ENCODE peak calls at places on chromosomes 16 and 17, in five cellular contexts. O is CD8-positive, alpha-beta T cell; F is adrenal gland; P is foreskin fibroblast; L is choroid plexus epithelial cell. S is an unnamed sample.

GRCh38 chr16:2501938-2502900 is 11.5 kb upstream of the ATP6V0C start:
- DNase-seq in P (no peak), O (no peak), L (no peak), F (no peak), S (no peak)

GRCh38 chr16:66266436-66267286 is 99.8 kb upstream of the CDH5 start:
- DNase-seq in L (peak; percentile 87), F (no peak), P (peak; percentile 98), O (no peak), S (peak; percentile 91)

GRCh38 chr17:4625181-4625601 is 16.3 kb downstream of the ALOX15 start:
- DNase-seq in O (no peak), F (no peak), L (peak; percentile 64), P (no peak), S (peak; percentile 18)

GRCh38 chr16:1781758-1782407 is 488 bp downstream of the SPSB3 start:
- DNase-seq in O (no peak), L (peak; percentile 46), P (peak; percentile 60), F (peak; percentile 46), S (peak; percentile 13)

GRCh38 chr16:57606847-57607501 is 21.5 kb upstream of the ADGRG1 start:
- DNase-seq in L (no peak), F (no peak), O (no peak), P (no peak), S (no peak)

GRCh38 chr16:56824335-56824734 is 40.7 kb upstream of the SLC12A3 start:
- DNase-seq in O (no peak), L (peak; percentile 39), P (peak; percentile 38), F (peak; percentile 53), S (no peak)

GRCh38 chr17:7782237-7782636 is 51.8 kb upstream of the KDM6B start:
- DNase-seq in F (no peak), P (peak; percentile 65), O (no peak), L (peak; percentile 83), S (peak; percentile 77)

GRCh38 chr16:59612094-59612493 is 878.0 kb upstream of the GOT2 start:
- DNase-seq in P (no peak), O (no peak), L (no peak), F (no peak), S (no peak)

GRCh38 chr16:24670623-24671454 is 58.6 kb upstream of the TNRC6A start:
- DNase-seq in L (peak; percentile 89), P (peak; percentile 92), O (no peak), F (peak; percentile 92), S (peak; percentile 80)

GRCh38 chr17:20262116-20262977 is 205.0 kb downstream of the LGALS9B start:
- DNase-seq in F (no peak), P (no peak), O (no peak), L (no peak), S (no peak)

GRCh38 chr16:84728853-84729424 is 29.1 kb downstream of the USP10 start:
- DNase-seq in P (no peak), L (no peak), O (no peak), F (no peak), S (no peak)

GRCh38 chr17:78358538-78359215 is 1.2 kb downstream of the SOCS3 start:
- DNase-seq in F (peak; percentile 49), O (no peak), P (peak; percentile 69), L (peak; percentile 82), S (peak; percentile 69)

GRCh38 chr17:49928826-49929475 is 40.0 kb upstream of the DLX4 start:
- DNase-seq in F (no peak), P (peak; percentile 22), L (no peak), O (no peak), S (no peak)

GRCh38 chr17:57665128-57665527 is 80.0 kb downstream of the CCDC182 start:
- DNase-seq in O (no peak), L (no peak), F (peak; percentile 24), P (peak; percentile 55), S (peak; percentile 48)

GRCh38 chr17:44561237-44561623 is 3.9 kb downstream of the FZD2 start:
- DNase-seq in O (no peak), F (no peak), P (no peak), L (no peak), S (no peak)

GRCh38 chr16:8753411-8754054 is 43.9 kb downstream of the TMEM186 start:
- DNase-seq in L (no peak), F (no peak), O (no peak), P (no peak), S (no peak)

GRCh38 chr17:40538936-40539705 is 26.2 kb downstream of the CCR7 start:
- DNase-seq in P (no peak), O (no peak), L (no peak), F (no peak), S (no peak)

GRCh38 chr17:40539711-40540411 is 25.4 kb downstream of the CCR7 start:
- DNase-seq in P (no peak), F (no peak), L (no peak), O (no peak), S (no peak)

GRCh38 chr17:40541060-40541872 is 24.0 kb downstream of the CCR7 start:
- DNase-seq in P (no peak), F (peak; percentile 8), O (no peak), L (no peak), S (no peak)

GRCh38 chr17:40541873-40542561 is 23.3 kb downstream of the CCR7 start:
- DNase-seq in P (no peak), O (no peak), L (no peak), F (no peak), S (no peak)

DNA sequence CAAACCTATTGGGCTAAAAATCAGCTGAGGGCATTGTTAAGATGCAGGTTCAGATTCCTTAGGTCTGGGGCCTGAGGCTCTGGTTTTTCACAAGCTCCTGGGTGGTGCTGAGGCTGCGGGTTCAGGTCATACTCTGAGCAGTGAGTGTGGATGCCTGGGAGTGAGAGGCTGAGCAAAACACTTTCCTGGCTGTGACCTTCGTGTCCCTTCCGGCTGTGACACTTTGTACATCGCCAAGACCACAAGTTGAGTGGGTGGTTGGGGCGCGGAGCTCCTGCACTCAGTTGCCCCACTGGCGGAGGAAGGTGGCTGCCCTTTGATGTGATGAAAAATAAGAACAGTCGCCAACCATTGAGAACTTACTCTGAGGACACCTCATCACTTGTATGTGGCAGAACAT is 24.8 kb downstream of the CCR7 start:
- DNase-seq in P (no peak), L (no peak), F (no peak), O (no peak), S (no peak)
- H3K4me3 ChIP-seq in P (no peak overlapping the region), L (no peak overlapping the region), F (no peak overlapping the region), O (peak overlapping the region; percentile 31), S (no peak overlapping the region)

GRCh38 chr16:20949660-20950059 is 49.1 kb downstream of the LYRM1 start:
- DNase-seq in O (no peak), P (no peak), L (no peak), F (no peak), S (no peak)

GRCh38 chr16:20954574-20954973 is 54.0 kb downstream of the LYRM1 start:
- DNase-seq in O (no peak), P (no peak), L (no peak), F (no peak), S (no peak)

GRCh38 chr16:20952144-20952797 is 51.7 kb downstream of the LYRM1 start:
- DNase-seq in O (no peak), P (no peak), L (no peak), F (no peak), S (no peak)

GRCh38 chr16:20946015-20946629 is 45.6 kb downstream of the LYRM1 start:
- DNase-seq in F (no peak), O (no peak), P (no peak), L (no peak), S (no peak)

DNA sequence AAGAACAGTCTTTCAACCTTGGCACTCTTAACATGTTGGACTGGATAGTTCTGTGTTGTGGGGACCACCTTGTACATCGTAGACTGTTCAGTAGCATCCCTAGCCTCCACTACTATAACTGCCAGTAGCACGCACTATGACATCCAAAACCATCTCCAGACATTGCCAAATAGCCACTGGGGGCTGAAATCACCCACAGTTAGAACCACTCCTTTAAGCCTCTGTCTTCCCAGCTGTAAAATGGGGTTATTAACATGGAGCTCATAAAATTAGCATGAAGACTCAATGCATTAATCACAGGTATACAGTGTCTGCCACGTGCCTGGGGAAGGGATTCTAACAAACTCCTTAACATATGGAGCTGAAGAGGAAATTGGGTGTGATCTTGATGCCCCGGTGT is 49.7 kb downstream of the LYRM1 start:
- DNase-seq in F (no peak), O (no peak), L (no peak), P (no peak), S (no peak)
- TF ChIP-seq CTCF in F (no peak), O (no peak), L (no peak), P (no peak), S (no peak)

GRCh38 chr16:14125030-14125681 is 54.0 kb downstream of the MRTFB start:
- DNase-seq in F (peak; percentile 19), L (no peak), O (no peak), P (no peak), S (no peak)
- H3K4me3 ChIP-seq in F (no peak overlapping the region), L (no peak overlapping the region), O (no peak overlapping the region), P (no peak overlapping the region), S (no peak overlapping the region)

DNA sequence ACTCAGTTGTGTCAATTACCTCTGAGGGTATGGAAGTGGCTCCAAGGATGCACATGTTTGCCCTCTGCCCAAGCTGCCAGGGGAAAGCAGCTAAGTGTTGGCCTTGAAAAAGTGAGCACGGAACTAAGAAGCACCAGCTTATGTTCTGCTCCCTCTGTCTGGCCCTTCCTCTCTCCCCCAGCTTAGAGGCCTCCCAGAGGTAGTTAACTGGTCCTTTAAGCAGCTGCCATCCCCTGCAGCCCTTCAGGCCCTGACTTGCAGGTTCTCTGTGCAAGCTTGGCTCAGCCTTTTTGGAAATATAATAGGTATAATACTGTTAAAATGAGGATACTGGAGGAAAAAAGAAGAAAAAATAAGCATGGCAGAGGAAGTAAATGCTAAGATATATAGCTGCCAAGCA is 7.0 kb upstream of the UBE2Z start:
- DNase-seq in L (no peak), P (no peak), O (no peak), F (no peak), S (no peak)
- TF ChIP-seq CTCF in L (no peak), P (no peak), O (no peak), F (no peak), S (no peak)

DNA sequence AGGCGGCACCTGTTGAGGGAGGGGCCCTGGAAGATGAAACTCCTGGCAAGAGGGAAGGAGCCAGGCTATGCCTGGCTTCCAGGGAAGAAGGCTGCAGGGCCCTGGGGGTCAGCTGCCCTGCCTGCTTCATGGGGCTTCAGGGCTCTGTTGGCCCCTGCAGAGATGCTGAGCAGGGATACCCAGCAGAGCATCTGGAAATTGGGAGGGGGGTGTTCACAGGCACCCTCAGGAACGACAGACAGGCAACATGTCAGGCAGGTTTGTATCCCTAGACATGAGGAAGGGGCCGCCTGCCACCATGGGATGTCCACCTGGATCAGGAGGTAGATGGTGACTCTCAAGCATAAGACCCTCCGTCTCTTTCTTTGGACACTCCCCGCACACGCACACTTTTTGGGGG is 13.8 kb upstream of the ZNF423 start:
- DNase-seq in P (no peak), L (no peak), O (no peak), F (no peak), S (no peak)
- H3K4me3 ChIP-seq in P (no peak overlapping the region), L (no peak overlapping the region), O (no peak overlapping the region), F (no peak overlapping the region), S (no peak overlapping the region)

GRCh38 chr17:61571624-61572023 is 19.4 kb downstream of the NACA2 start:
- DNase-seq in F (no peak), O (no peak), L (no peak), P (no peak), S (no peak)

GRCh38 chr17:61575983-61576382 is 15.0 kb downstream of the NACA2 start:
- DNase-seq in F (no peak), P (no peak), O (no peak), L (no peak), S (no peak)

GRCh38 chr17:61575352-61575975 is 15.6 kb downstream of the NACA2 start:
- DNase-seq in F (no peak), L (no peak), O (no peak), P (peak; percentile 54), S (no peak)

GRCh38 chr17:61578645-61579044 is 12.4 kb downstream of the NACA2 start:
- DNase-seq in F (no peak), L (no peak), P (no peak), O (no peak), S (no peak)

GRCh38 chr17:61574542-61575351 is 16.3 kb downstream of the NACA2 start:
- DNase-seq in L (peak; percentile 70), F (no peak), P (peak; percentile 89), O (no peak), S (peak; percentile 56)
- TF ChIP-seq CTCF in L (peak; percentile 60), F (no peak), P (peak; percentile 39), O (no peak), S (peak; percentile 45)